ENCODE peak calls at places on chromosomes 1 and 21, in seven cellular contexts. K is tibial nerve; N is CD4-positive, alpha-beta memory T cell; J is fibroblast of lung; W is adrenal gland; Y is A549; D is heart left ventricle. G is an unnamed sample.

GRCh38 chr21:21458124-21458631 is 460.0 kb downstream of the NCAM2 start:
- DNase-seq in K (no peak), N (no peak), J (no peak), W (no peak), Y (no peak), D (no peak), G (no peak)

GRCh38 chr1:105779727-105780126 is 1276.7 kb upstream of the PRMT6 start:
- DNase-seq in K (no peak), N (no peak), J (no peak), W (no peak), Y (no peak), D (no peak), G (no peak)

GRCh38 chr21:34544032-34544496 is 32.1 kb upstream of the KCNE1 start:
- DNase-seq in K (no peak), N (peak; percentile 29), J (peak; percentile 69), W (peak; percentile 78), Y (peak; percentile 53), D (peak; percentile 74), G (peak; percentile 76)

GRCh38 chr1:205321109-205321958 is at the start of gene NUAK2:
- DNase-seq in K (peak; percentile 84), N (peak; percentile 80), J (peak; percentile 82), W (peak; percentile 93), Y (peak; percentile 92), D (peak; percentile 90), G (peak; percentile 91)

GRCh38 chr1:184930232-184930631 is 44.1 kb downstream of the NIBAN1 start:
- DNase-seq in K (no peak), N (no peak), J (no peak), W (no peak), Y (no peak), D (no peak), G (no peak)

GRCh38 chr1:171817511-171818265 is 23.6 kb upstream of the DNM3 start:
- DNase-seq in K (no peak), N (no peak), J (peak; percentile 51), W (peak; percentile 88), Y (peak; percentile 85), D (no peak), G (no peak)

GRCh38 chr1:151777317-151777716 is 13.0 kb downstream of the TDRKH start:
- DNase-seq in K (no peak), N (no peak), J (no peak), W (no peak), Y (no peak), D (no peak), G (no peak)

GRCh38 chr1:98340511-98340910 is 321.0 kb upstream of the SNX7 start:
- DNase-seq in K (no peak), N (no peak), J (peak; percentile 25), W (no peak), Y (no peak), D (no peak), G (no peak)

GRCh38 chr1:40267767-40268187 is 9.7 kb downstream of the ZMPSTE24 start:
- DNase-seq in K (no peak), N (no peak), J (peak; percentile 95), W (peak; percentile 48), Y (no peak), D (peak; percentile 12), G (no peak)

GRCh38 chr1:18230840-18231239 is 123.2 kb downstream of the IGSF21 start:
- DNase-seq in K (no peak), N (no peak), J (no peak), W (no peak), Y (no peak), D (no peak), G (no peak)

GRCh38 chr1:237709355-237709754 is 181.4 kb downstream of the ZP4 start:
- DNase-seq in K (no peak), N (no peak), J (no peak), W (no peak), Y (no peak), D (no peak), G (no peak)

GRCh38 chr1:72557446-72558049 is 275.2 kb upstream of the NEGR1 start:
- DNase-seq in K (no peak), N (no peak), J (peak; percentile 15), W (no peak), Y (no peak), D (no peak), G (no peak)

GRCh38 chr1:24152631-24153494 is 9.9 kb upstream of the IL22RA1 start:
- DNase-seq in K (no peak), N (no peak), J (no peak), W (no peak), Y (no peak), D (no peak), G (no peak)

GRCh38 chr1:156251527-156251926 is 3.7 kb upstream of the PAQR6 start:
- DNase-seq in K (no peak), N (no peak), J (no peak), W (no peak), Y (no peak), D (peak; percentile 41), G (no peak)

GRCh38 chr1:180912801-180913616 is at the start of gene KIAA1614:
- DNase-seq in K (no peak), N (no peak), J (peak; percentile 60), W (peak; percentile 14), Y (no peak), D (peak; percentile 54), G (peak; percentile 62)

GRCh38 chr1:25080294-25081209 is 150.5 kb upstream of the RUNX3 start:
- DNase-seq in K (no peak), N (no peak), J (peak; percentile 12), W (no peak), Y (no peak), D (no peak), G (no peak)

GRCh38 chr1:160123726-160124125 is 8.2 kb downstream of the ATP1A2 start:
- DNase-seq in K (no peak), N (no peak), J (no peak), W (no peak), Y (no peak), D (no peak), G (no peak)

GRCh38 chr1:151822404-151822803 is 9.2 kb downstream of the RORC start:
- DNase-seq in K (no peak), N (no peak), J (no peak), W (no peak), Y (no peak), D (no peak), G (peak; percentile 11)

GRCh38 chr1:28779751-28780150 is 32.2 kb upstream of the OPRD1 start:
- DNase-seq in K (no peak), N (no peak), J (no peak), W (no peak), Y (no peak), D (no peak), G (no peak)

GRCh38 chr1:201310251-201310985 is 27.1 kb downstream of the PKP1 start:
- DNase-seq in K (no peak), N (no peak), J (no peak), W (no peak), Y (no peak), D (no peak), G (no peak)
- H3K27ac ChIP-seq in K (no peak overlapping the region), N (no peak overlapping the region), J (no peak overlapping the region), W (no peak overlapping the region), Y (peak overlapping the region; percentile 18), D (peak overlapping the region; percentile 20), G (peak overlapping the region; percentile 10)

GRCh38 chr1:183551924-183552323 is 38.3 kb downstream of the NCF2 start:
- DNase-seq in K (no peak), N (no peak), J (no peak), W (no peak), Y (no peak), D (no peak), G (no peak)

GRCh38 chr1:183544598-183545297 is 45.5 kb downstream of the NCF2 start:
- DNase-seq in K (no peak), N (no peak), J (no peak), W (no peak), Y (no peak), D (no peak), G (no peak)

GRCh38 chr1:183546427-183546826 is 43.8 kb downstream of the NCF2 start:
- DNase-seq in K (no peak), N (no peak), J (no peak), W (no peak), Y (no peak), D (no peak), G (no peak)

GRCh38 chr1:183550915-183551314 is 39.3 kb downstream of the NCF2 start:
- DNase-seq in K (no peak), N (no peak), J (no peak), W (no peak), Y (no peak), D (no peak), G (no peak)

GRCh38 chr1:183548136-183548535 is 42.1 kb downstream of the NCF2 start:
- DNase-seq in K (no peak), N (no peak), J (no peak), W (no peak), Y (no peak), D (no peak), G (no peak)
- H3K4me3 ChIP-seq in K (no peak overlapping the region), N (no peak overlapping the region), J (no peak overlapping the region), W (no peak overlapping the region), Y (no peak overlapping the region), D (no peak overlapping the region), G (no peak overlapping the region)

GRCh38 chr1:112707217-112708001 is 482 bp upstream of the RHOC start:
- DNase-seq in K (peak; percentile 82), N (peak; percentile 41), J (peak; percentile 89), W (peak; percentile 90), Y (peak; percentile 82), D (peak; percentile 92), G (peak; percentile 95)

GRCh38 chr1:112704511-112704907 is 2.4 kb downstream of the RHOC start:
- DNase-seq in K (peak; percentile 58), N (no peak), J (no peak), W (no peak), Y (no peak), D (no peak), G (no peak)

GRCh38 chr1:112706505-112707216 is at the start of gene RHOC:
- DNase-seq in K (peak; percentile 41), N (no peak), J (peak; percentile 47), W (peak; percentile 55), Y (peak; percentile 56), D (peak; percentile 85), G (peak; percentile 81)

GRCh38 chr1:112703706-112704105 is 3.2 kb downstream of the RHOC start:
- DNase-seq in K (no peak), N (no peak), J (no peak), W (no peak), Y (no peak), D (no peak), G (no peak)

DNA sequence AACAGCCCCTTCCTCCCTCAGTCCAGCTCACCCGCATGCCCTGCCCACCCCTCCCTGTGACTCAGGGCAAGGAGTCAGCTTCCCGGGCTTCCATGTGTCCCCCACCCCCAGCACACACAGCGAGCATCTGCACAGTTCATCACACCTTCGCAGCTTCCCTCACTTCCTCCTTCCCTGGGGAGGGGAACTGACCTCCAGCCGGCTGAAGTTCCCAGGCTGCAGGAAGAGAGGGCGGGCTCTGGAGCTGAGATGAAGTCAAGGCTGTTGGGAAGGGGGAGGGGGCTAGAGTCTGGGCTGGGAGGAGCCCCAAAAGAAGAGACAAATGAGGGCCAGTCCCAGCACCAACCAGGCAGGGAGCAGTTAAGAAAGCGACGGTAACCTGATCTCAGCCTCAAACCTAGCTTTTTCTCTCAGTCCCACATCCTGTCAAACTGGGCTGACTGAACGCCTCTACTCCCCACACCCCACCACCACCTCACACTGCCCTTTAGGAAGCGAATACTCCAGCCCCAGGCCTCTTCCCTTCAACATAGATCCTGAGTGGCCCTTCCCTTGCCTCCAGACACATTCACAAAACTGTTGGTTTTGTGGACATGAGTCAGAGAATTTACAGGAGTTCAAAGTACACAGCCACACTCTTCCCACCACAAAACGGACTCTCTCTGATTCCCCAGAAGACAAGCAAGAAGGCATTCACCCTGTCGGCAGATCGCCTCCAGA is 1.9 kb downstream of the RHOC start:
- DNase-seq in K (peak; percentile 85), N (peak; percentile 48), J (peak; percentile 95), W (peak; percentile 94), Y (peak; percentile 84), D (peak; percentile 96), G (peak; percentile 89)
- H3K27ac ChIP-seq in K (peak overlapping the region; percentile 98), N (peak overlapping the region; percentile 49), J (peak overlapping the region; percentile 92), W (peak overlapping the region; percentile 88), Y (peak overlapping the region; percentile 100), D (peak overlapping the region; percentile 89), G (peak overlapping the region; percentile 84)

GRCh38 chr1:219967361-219967760 is 39.0 kb upstream of the SLC30A10 start:
- DNase-seq in K (no peak), N (no peak), J (no peak), W (no peak), Y (no peak), D (no peak), G (no peak)
- H3K4me3 ChIP-seq in K (no peak overlapping the region), N (no peak overlapping the region), J (no peak overlapping the region), W (no peak overlapping the region), Y (no peak overlapping the region), D (no peak overlapping the region), G (no peak overlapping the region)

G was measured in right cardiac atrium.